ENCODE peak calls at places on chromosomes 2 and 18, in four cellular contexts. C, J, R and W are unnamed samples.

GRCh38 chr2:218332920-218333645 is 23.6 kb upstream of the CATIP start:
- DNase-seq in C (peak; percentile 41), R (no peak), J (no peak), W (no peak)

GRCh38 chr18:8097942-8098341 is 511.3 kb upstream of the RAB12 start:
- DNase-seq in J (no peak), R (no peak), C (no peak), W (no peak)

GRCh38 chr2:18651842-18652774 is 62.7 kb upstream of the NT5C1B start:
- DNase-seq in J (no peak), C (no peak), R (no peak), W (no peak)

GRCh38 chr18:74468547-74469014 is 11.5 kb upstream of the DIPK1C start:
- DNase-seq in R (no peak), J (no peak), C (peak; percentile 75), W (no peak)

GRCh38 chr2:225748606-225749005 is 349.1 kb downstream of the NYAP2 start:
- DNase-seq in C (no peak), J (no peak), R (no peak), W (no peak)

GRCh38 chr18:76351961-76352581 is 143.0 kb downstream of the ZNF516 start:
- DNase-seq in C (no peak), J (no peak), R (no peak), W (no peak)

GRCh38 chr2:69549421-69549820 is 94.1 kb downstream of the AAK1 start:
- DNase-seq in R (no peak), J (no peak), C (no peak), W (no peak)

GRCh38 chr2:10267036-10267435 is 35.7 kb upstream of the HPCAL1 start:
- DNase-seq in J (no peak), R (no peak), C (no peak), W (no peak)

GRCh38 chr2:2324565-2325101 is 6.4 kb downstream of the MYT1L start:
- DNase-seq in J (no peak), R (no peak), C (no peak), W (peak; percentile 81)

GRCh38 chr2:86017901-86018896 is 87.5 kb downstream of the POLR1A start:
- DNase-seq in C (no peak), J (no peak), R (no peak), W (peak; percentile 87)

GRCh38 chr2:45494275-45494977 is 116.6 kb downstream of the SRBD1 start:
- DNase-seq in R (no peak), J (peak; percentile 52), C (peak; percentile 77), W (peak; percentile 61)

GRCh38 chr2:203951366-203951902 is 14.9 kb downstream of the ICOS start:
- DNase-seq in R (peak; percentile 59), C (no peak), J (peak; percentile 54), W (no peak)

GRCh38 chr2:8575011-8575750 is 106.7 kb upstream of the ID2 start:
- DNase-seq in R (peak; percentile 72), C (peak; percentile 26), J (peak; percentile 55), W (no peak)

GRCh38 chr2:168293766-168294165 is 46.4 kb upstream of the STK39 start:
- DNase-seq in R (no peak), J (no peak), C (no peak), W (no peak)

GRCh38 chr2:238085899-238086298 is 14.2 kb upstream of the ESPNL start:
- DNase-seq in C (no peak), J (no peak), R (no peak), W (no peak)

GRCh38 chr2:130376433-130377293 is 20.8 kb downstream of the PTPN18 start:
- DNase-seq in R (no peak), J (no peak), C (no peak), W (no peak)

GRCh38 chr18:59950215-59950944 is 50.6 kb downstream of the PMAIP1 start:
- DNase-seq in C (no peak), R (no peak), J (no peak), W (no peak)

GRCh38 chr2:233088598-233089345 is 28.6 kb downstream of the INPP5D start:
- DNase-seq in J (no peak), C (no peak), R (no peak), W (no peak)

GRCh38 chr2:55721601-55722215 is 28.1 kb upstream of the PNPT1 start:
- DNase-seq in C (no peak), J (no peak), R (no peak), W (no peak)

GRCh38 chr2:240762249-240762648 is 57.8 kb downstream of the KIF1A start:
- DNase-seq in R (no peak), C (no peak), J (no peak), W (no peak)

GRCh38 chr2:26558271-26559043 is 80.5 kb upstream of the OTOF start:
- DNase-seq in R (no peak), C (no peak), J (no peak), W (peak; percentile 15)

GRCh38 chr18:54558609-54559585 is 32.1 kb upstream of the DYNAP start:
- DNase-seq in R (no peak), C (no peak), J (peak; percentile 25), W (peak; percentile 28)

GRCh38 chr2:240991378-240992263 is 6.8 kb upstream of the SNED1 start:
- DNase-seq in C (no peak), J (no peak), R (no peak), W (peak; percentile 74)

GRCh38 chr2:150425121-150425559 is 62.3 kb downstream of the RND3 start:
- DNase-seq in J (no peak), R (no peak), C (peak; percentile 9), W (peak; percentile 19)

GRCh38 chr18:9321017-9321452 is 13.5 kb upstream of the TWSG1 start:
- DNase-seq in C (no peak), R (no peak), J (no peak), W (no peak)

GRCh38 chr2:190578158-190579057 is 43.9 kb upstream of the NEMP2 start:
- DNase-seq in C (peak; percentile 28), R (peak; percentile 32), J (peak; percentile 20), W (peak; percentile 7)

GRCh38 chr2:30821960-30822359 is 14.7 kb upstream of the CAPN13 start:
- DNase-seq in R (no peak), C (no peak), J (no peak), W (no peak)

GRCh38 chr18:47215554-47216138 is 35.8 kb downstream of the SKOR2 start:
- DNase-seq in R (no peak), J (peak; percentile 26), C (peak; percentile 83), W (peak; percentile 56)